ENCODE peak calls at places on chromosomes 7 and 10, in six cellular contexts. N is PC-9, F is endodermal cell, W is IMR-90, D is tibial artery, H is stomach. O is an unnamed sample. For H3K4me1, the result is how much of the 10 kb centered on the place peaks cover.

GRCh38 chr10:131930586-131931330 is 29.9 kb downstream of the PPP2R2D start:
- DNase-seq in N (no peak), F (peak), W (no peak), D (no peak), H (no peak), O (no peak)

GRCh38 chr10:131946880-131947279 is 34.8 kb downstream of the BNIP3 start:
- DNase-seq in N (no peak), F (peak), W (no peak), D (no peak), H (peak), O (peak)

GRCh38 chr7:2757904-2758672 is 70.1 kb downstream of the AMZ1 start:
- DNase-seq in N (peak), F (no peak), W (peak), D (peak), H (no peak), O (peak)

GRCh38 chr7:138625084-138625848 is 75.9 kb downstream of the SVOPL start:
- DNase-seq in N (peak), F (no peak), W (no peak), D (no peak), H (no peak), O (no peak)

GRCh38 chr7:79317728-79318127 is 135.7 kb downstream of the MAGI2 start:
- DNase-seq in N (peak), F (peak), W (peak), D (no peak), H (no peak), O (peak)

GRCh38 chr7:34070486-34071323 is 165.4 kb downstream of the BMPER start:
- DNase-seq in N (no peak), F (no peak), W (peak), D (no peak), H (no peak), O (peak)

GRCh38 chr7:147296201-147296600 is 1179.6 kb downstream of the CNTNAP2 start:
- DNase-seq in N (no peak), F (no peak), W (no peak), D (no peak), H (no peak), O (no peak)

GRCh38 chr10:30637881-30638467 is 8.4 kb upstream of the LYZL2 start:
- DNase-seq in N (peak), F (peak), W (peak), D (no peak), H (no peak), O (peak)

GRCh38 chr7:107891619-107892366 is 810 bp downstream of the DLD start:
- DNase-seq in N (peak), F (no peak), W (peak), D (no peak), H (no peak), O (no peak)

GRCh38 chr7:116211006-116211912 is 920 bp downstream of the TES start:
- DNase-seq in N (peak), F (peak), W (peak), D (peak), H (peak), O (peak)

GRCh38 chr10:128078136-128078969 is 47.9 kb downstream of the MKI67 start:
- DNase-seq in N (no peak), F (peak), W (peak), D (no peak), H (no peak), O (peak)

GRCh38 chr7:80135306-80136104 is 874 bp downstream of the GNAI1 start:
- DNase-seq in N (no peak), F (peak), W (peak), D (no peak), H (no peak), O (peak)

GRCh38 chr10:118151461-118151860 is 104.7 kb upstream of the RAB11FIP2 start:
- DNase-seq in N (no peak), F (no peak), W (no peak), D (no peak), H (no peak), O (no peak)

GRCh38 chr10:90857635-90858488 is at the start of gene HTR7:
- DNase-seq in N (no peak), F (peak), W (peak), D (peak), H (peak), O (peak)

GRCh38 chr10:10804998-10805737 is 212.5 kb upstream of the CELF2 start:
- DNase-seq in N (peak), F (no peak), W (peak), D (no peak), H (no peak), O (peak)

GRCh38 chr7:98110249-98111022 is 3.8 kb downstream of the LMTK2 start:
- DNase-seq in N (peak), F (no peak), W (peak), D (no peak), H (peak), O (no peak)

GRCh38 chr7:72017756-72018155 is 394.4 kb downstream of the CALN1 start:
- DNase-seq in N (no peak), F (no peak), W (no peak), D (no peak), H (no peak), O (no peak)

GRCh38 chr7:1931248-1931950 is 261.3 kb downstream of the ELFN1 start:
- DNase-seq in N (no peak), F (no peak), W (peak), D (no peak), H (no peak), O (peak)

GRCh38 chr7:157657741-157658740 is 321.2 kb downstream of the DNAJB6 start:
- DNase-seq in N (no peak), F (peak), W (no peak), D (no peak), H (no peak), O (no peak)

GRCh38 chr10:33655921-33656320 is 321.5 kb upstream of the NRP1 start:
- DNase-seq in N (no peak), F (no peak), W (no peak), D (no peak), H (no peak), O (no peak)

GRCh38 chr10:12541446-12542067 is 192.2 kb downstream of the CAMK1D start:
- DNase-seq in N (no peak), F (peak), W (no peak), D (no peak), H (no peak), O (no peak)

GRCh38 chr10:31353574-31353973 is 34.6 kb downstream of the ZEB1 start:
- DNase-seq in N (peak), F (no peak), W (peak), D (no peak), H (no peak), O (peak)

GRCh38 chr10:62853710-62854109 is 37.5 kb upstream of the EGR2 start:
- DNase-seq in N (no peak), F (no peak), W (no peak), D (no peak), H (no peak), O (no peak)

GRCh38 chr10:21490028-21490427 is 35.5 kb downstream of the SKIDA1 start:
- DNase-seq in N (no peak), F (no peak), W (no peak), D (no peak), H (no peak), O (no peak)

GRCh38 chr7:64037095-64037494 is 8.1 kb upstream of the ZNF727 start:
- DNase-seq in N (no peak), F (no peak), W (no peak), D (no peak), H (no peak), O (no peak)

GRCh38 chr7:80542398-80542797 is 30.5 kb upstream of the GNAT3 start:
- DNase-seq in N (peak), F (no peak), W (peak), D (no peak), H (no peak), O (peak)

GRCh38 chr10:6770846-6771245 is 190.8 kb upstream of the PRKCQ start:
- DNase-seq in N (no peak), F (no peak), W (peak), D (no peak), H (no peak), O (no peak)

GRCh38 chr10:33481184-33481583 is 146.7 kb upstream of the NRP1 start:
- DNase-seq in N (no peak), F (no peak), W (no peak), D (no peak), H (no peak), O (no peak)

GRCh38 chr7:128672927-128673517 is 930 bp downstream of the GARIN1A start:
- DNase-seq in N (no peak), F (peak), W (peak), D (no peak), H (no peak), O (no peak)

GRCh38 chr10:69400936-69401335 is 15.8 kb downstream of the TACR2 start:
- DNase-seq in N (no peak), F (no peak), W (no peak), D (no peak), H (no peak), O (no peak)

GRCh38 chr10:112706580-112706979 is 243.5 kb upstream of the TCF7L2 start:
- DNase-seq in N (no peak), F (no peak), W (no peak), D (no peak), H (no peak), O (no peak)
- H3K4me1 ChIP-seq in N (under half), F (under half), W (under half), D (under half), H (under half), O (under half)

GRCh38 chr7:50213622-50214017 is 90.9 kb upstream of the IKZF1 start:
- DNase-seq in N (no peak), F (peak), W (no peak), D (no peak), H (no peak), O (no peak)
- H3K4me1 ChIP-seq in N (under half), F (under half), W (under half), D (under half), H (under half), O (under half)

GRCh38 chr10:103669944-103670343 is 176.4 kb downstream of the NEURL1 start:
- DNase-seq in N (no peak), F (no peak), W (no peak), D (no peak), H (no peak), O (no peak)
- H3K4me1 ChIP-seq in N (under half), F (under half), W (under half), D (under half), H (under half), O (under half)

GRCh38 chr10:58341947-58342346 is 7.1 kb downstream of the UBE2D1 start:
- DNase-seq in N (no peak), F (no peak), W (no peak), D (no peak), H (no peak), O (no peak)
- H3K4me1 ChIP-seq in N (under half), F (under half), W (under half), D (under half), H (under half), O (under half)

DNA sequence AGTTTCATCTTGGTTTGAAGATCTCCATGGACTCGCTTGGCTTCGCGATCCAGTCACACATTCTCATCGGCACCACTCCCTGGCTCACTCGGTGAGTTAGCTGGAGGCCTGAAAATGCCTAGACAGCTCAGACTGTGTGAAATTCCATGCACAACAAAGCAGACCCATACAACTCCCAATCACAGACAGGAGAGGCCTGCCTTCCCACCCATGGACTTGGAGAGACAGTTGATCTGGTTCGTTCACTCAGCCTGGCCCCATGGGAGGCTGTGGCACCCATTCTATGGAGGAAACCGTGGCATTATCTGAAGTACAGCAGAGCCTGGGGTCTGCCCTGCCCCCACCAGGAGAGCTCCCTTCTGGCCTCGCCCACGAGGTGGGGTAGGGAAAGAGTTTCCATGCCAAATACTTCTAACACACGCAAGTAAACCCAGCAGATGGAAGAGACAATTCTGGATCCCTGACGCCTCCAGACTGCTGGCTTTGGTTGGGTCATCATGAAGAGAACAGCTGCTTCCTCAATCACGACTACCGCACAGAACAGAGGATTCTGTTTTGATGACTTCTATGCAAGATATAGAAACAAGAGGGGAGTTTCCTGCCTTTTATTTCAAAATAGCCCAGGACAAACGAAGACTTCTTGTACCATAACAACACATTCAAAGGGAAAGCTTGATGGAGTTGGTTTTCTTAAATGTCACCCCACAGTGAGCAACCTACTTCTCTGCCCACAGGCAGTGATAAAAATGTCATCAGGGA is 15.9 kb downstream of the FAM53B start:
- DNase-seq in N (no peak), F (no peak), W (peak), D (no peak), H (no peak), O (no peak)
- H3K4me1 ChIP-seq in N (under half), F (under half), W (under half), D (under half), H (half or more), O (under half)

DNA sequence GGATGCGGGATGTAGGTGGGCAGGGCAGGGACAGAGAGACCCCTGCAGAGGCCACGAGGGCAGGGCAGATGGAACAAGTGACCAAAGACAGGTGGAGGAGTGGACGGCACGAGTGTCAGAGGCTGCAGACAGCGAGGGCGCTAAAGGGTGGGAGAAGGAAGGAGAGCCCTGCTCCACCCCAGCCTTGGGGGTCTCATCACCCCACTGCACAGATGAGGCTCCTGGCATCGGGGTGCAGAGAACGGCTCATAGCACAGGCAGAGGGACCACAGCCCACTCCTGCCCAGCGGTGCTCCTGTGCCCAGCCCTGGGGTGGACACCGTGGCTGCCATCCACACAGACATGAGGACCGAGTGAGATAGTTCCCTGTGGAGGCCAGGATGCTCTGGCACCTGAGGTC is 2.2 kb upstream of the LAT2 start:
- DNase-seq in N (no peak), F (no peak), W (no peak), D (no peak), H (no peak), O (no peak)
- H3K4me1 ChIP-seq in N (under half), F (under half), W (under half), D (under half), H (under half), O (under half)

GRCh38 chr10:79427965-79428364 is 17.5 kb downstream of the ZCCHC24 start:
- DNase-seq in N (no peak), F (no peak), W (no peak), D (no peak), H (no peak), O (no peak)

GRCh38 chr10:79430506-79430905 is 14.9 kb downstream of the ZCCHC24 start:
- DNase-seq in N (no peak), F (no peak), W (no peak), D (no peak), H (no peak), O (no peak)

GRCh38 chr10:79431422-79431821 is 14.0 kb downstream of the ZCCHC24 start:
- DNase-seq in N (no peak), F (no peak), W (no peak), D (no peak), H (no peak), O (no peak)

GRCh38 chr10:79430946-79431345 is 14.5 kb downstream of the ZCCHC24 start:
- DNase-seq in N (no peak), F (no peak), W (no peak), D (no peak), H (no peak), O (no peak)

GRCh38 chr10:79429751-79430150 is 15.7 kb downstream of the ZCCHC24 start:
- DNase-seq in N (no peak), F (no peak), W (no peak), D (no peak), H (no peak), O (no peak)
- H3K4me1 ChIP-seq in N (under half), F (under half), W (half or more), D (under half), H (half or more), O (under half)

O was measured in PC-3.